ENCODE peak calls at places on chromosomes 2 and 18, in nine cellular contexts. W, D, X, Y, B, K, I, F and C are unnamed samples.

GRCh38 chr18:76394780-76395476 is 100.1 kb downstream of the ZNF516 start:
- DNase-seq in W (no peak), D (no peak), X (no peak), Y (no peak), B (no peak), K (no peak), I (no peak), F (peak), C (no peak)

GRCh38 chr2:200454839-200455801 is 54.7 kb downstream of the KCTD18 start:
- DNase-seq in W (no peak), D (no peak), X (peak), Y (no peak), B (no peak), K (no peak), I (peak), F (no peak), C (peak)

GRCh38 chr2:219645631-219646527 is 18.4 kb downstream of the SLC4A3 start:
- DNase-seq in W (no peak), D (no peak), X (no peak), Y (peak), B (no peak), K (no peak), I (no peak), F (no peak), C (no peak)

GRCh38 chr2:15391771-15392170 is 169.4 kb downstream of the NBAS start:
- DNase-seq in W (no peak), D (no peak), X (no peak), Y (no peak), B (no peak), K (no peak), I (no peak), F (no peak), C (no peak)

GRCh38 chr2:191389288-191389687 is 144.1 kb downstream of the MYO1B start:
- DNase-seq in W (no peak), D (no peak), X (no peak), Y (no peak), B (no peak), K (no peak), I (no peak), F (no peak), C (no peak)

GRCh38 chr2:201781583-201782051 is 884 bp upstream of the ALS2 start:
- DNase-seq in W (no peak), D (peak), X (peak), Y (no peak), B (no peak), K (no peak), I (peak), F (peak), C (peak)

GRCh38 chr2:163157891-163158511 is 319.4 kb upstream of the KCNH7 start:
- DNase-seq in W (no peak), D (no peak), X (no peak), Y (no peak), B (no peak), K (no peak), I (no peak), F (no peak), C (no peak)

GRCh38 chr2:232588680-232589585 is 38.4 kb downstream of the EIF4E2 start:
- DNase-seq in W (no peak), D (no peak), X (no peak), Y (peak), B (no peak), K (no peak), I (no peak), F (peak), C (no peak)

GRCh38 chr2:75751360-75751759 is 40.6 kb upstream of the GCFC2 start:
- DNase-seq in W (no peak), D (no peak), X (no peak), Y (no peak), B (no peak), K (no peak), I (no peak), F (no peak), C (no peak)

GRCh38 chr2:98334439-98335078 is 11.7 kb upstream of the CNGA3 start:
- DNase-seq in W (no peak), D (no peak), X (no peak), Y (peak), B (no peak), K (no peak), I (no peak), F (no peak), C (no peak)

GRCh38 chr18:275486-275885 is 7.6 kb upstream of the THOC1 start:
- DNase-seq in W (no peak), D (no peak), X (no peak), Y (no peak), B (no peak), K (no peak), I (no peak), F (no peak), C (no peak)

GRCh38 chr2:156436477-156437085 is 402 bp downstream of the GPD2 start:
- DNase-seq in W (no peak), D (peak), X (peak), Y (peak), B (no peak), K (peak), I (peak), F (no peak), C (peak)

DNA sequence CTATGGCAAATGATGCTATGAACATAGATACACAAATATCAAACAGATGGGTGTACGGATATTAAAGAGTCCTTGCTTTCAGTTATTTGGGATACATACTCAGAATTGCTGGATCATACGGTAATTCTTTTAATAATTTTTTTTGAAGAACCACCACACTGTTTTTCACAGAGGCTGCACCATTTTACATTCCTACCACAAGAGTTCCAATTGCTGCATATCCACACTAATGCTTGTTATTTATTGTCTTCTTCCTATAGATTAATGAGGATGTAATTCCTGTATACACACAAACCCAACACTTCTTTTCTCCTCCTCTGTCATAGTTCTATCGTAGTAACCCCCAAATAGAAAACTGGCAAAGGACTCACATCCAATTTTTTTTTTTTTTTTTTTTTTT is 21.7 kb downstream of the CD302 start:
- DNase-seq in W (no peak), D (no peak), X (no peak), Y (no peak), B (no peak), K (no peak), I (no peak), F (no peak), C (no peak)
- TF ChIP-seq CTCF in W (no peak), D (no peak), X (no peak), Y (no peak), B (no peak), K (no peak), I (no peak), F (peak), C (no peak)

DNA sequence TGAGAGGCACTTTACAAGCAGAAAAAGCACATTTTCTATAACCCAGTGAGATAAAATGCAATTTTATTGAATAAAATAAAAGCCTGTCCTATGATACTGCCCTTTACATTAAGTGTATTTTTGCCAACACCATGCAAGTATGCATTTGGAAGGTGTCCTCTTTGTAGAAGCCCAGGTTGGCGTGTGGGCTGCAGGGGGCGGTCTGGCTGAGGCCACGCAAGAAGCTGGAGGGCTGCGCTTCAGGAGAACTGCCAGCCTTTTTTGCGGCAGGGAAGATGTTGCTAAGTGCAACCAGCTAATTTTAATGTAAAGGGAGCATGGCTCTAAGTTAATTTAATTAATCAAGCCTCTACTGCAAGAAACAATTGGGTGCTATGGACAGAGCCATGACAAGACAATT is 562.8 kb upstream of the SALL3 start:
- DNase-seq in W (no peak), D (no peak), X (no peak), Y (no peak), B (no peak), K (no peak), I (no peak), F (no peak), C (no peak)
- TF ChIP-seq CTCF in W (no peak), D (no peak), X (no peak), Y (no peak), B (no peak), K (no peak), I (no peak), F (no peak), C (no peak)

GRCh38 chr2:79741044-79741443 is 228.2 kb downstream of the CTNNA2 start:
- DNase-seq in W (no peak), D (no peak), X (no peak), Y (no peak), B (no peak), K (no peak), I (no peak), F (no peak), C (no peak)
- TF ChIP-seq CTCF in W (no peak), D (no peak), X (no peak), Y (no peak), B (no peak), K (no peak), I (no peak), F (no peak), C (no peak)

GRCh38 chr2:39452396-39452795 is 15.3 kb upstream of the MAP4K3 start:
- DNase-seq in W (no peak), D (no peak), X (no peak), Y (no peak), B (no peak), K (no peak), I (no peak), F (no peak), C (no peak)

GRCh38 chr2:39447266-39448168 is 10.4 kb upstream of the MAP4K3 start:
- DNase-seq in W (no peak), D (no peak), X (no peak), Y (no peak), B (no peak), K (no peak), I (no peak), F (no peak), C (no peak)

GRCh38 chr2:39451954-39452353 is 14.9 kb upstream of the MAP4K3 start:
- DNase-seq in W (no peak), D (no peak), X (no peak), Y (no peak), B (no peak), K (no peak), I (no peak), F (no peak), C (no peak)

GRCh38 chr2:39445934-39446333 is 8.8 kb upstream of the MAP4K3 start:
- DNase-seq in W (no peak), D (no peak), X (no peak), Y (no peak), B (no peak), K (no peak), I (no peak), F (no peak), C (no peak)

GRCh38 chr2:39448169-39448502 is 11.1 kb upstream of the MAP4K3 start:
- DNase-seq in W (no peak), D (no peak), X (no peak), Y (no peak), B (no peak), K (no peak), I (no peak), F (no peak), C (no peak)
- TF ChIP-seq CTCF in W (no peak), D (no peak), X (no peak), Y (no peak), B (no peak), K (no peak), I (no peak), F (no peak), C (no peak)